ENCODE peak calls at places on chromosome 4, in nine cellular contexts. One of them, this sample, is unnamed.

GRCh38 chr4:102318526-102318925 is 26.8 kb downstream of the SLC39A8 start:
- DNase-seq in foreskin fibroblast: no peak
- DNase-seq in IMR-90: no peak
- DNase-seq in tibial nerve: no peak
- DNase-seq in fibroblast of lung: no peak
- DNase-seq in GM06990: no peak
- DNase-seq in heart left ventricle: no peak
- DNase-seq in AG04450: no peak
- DNase-seq in AG09309: no peak
- DNase-seq in this sample: no peak

GRCh38 chr4:98706200-98706813 is 47.9 kb upstream of the TSPAN5 start:
- DNase-seq in AG09309: no peak
- DNase-seq in tibial nerve: no peak
- DNase-seq in GM06990: no peak
- DNase-seq in IMR-90: no peak
- DNase-seq in foreskin fibroblast: no peak
- DNase-seq in heart left ventricle: no peak
- DNase-seq in AG04450: no peak
- DNase-seq in fibroblast of lung: no peak
- DNase-seq in this sample: no peak

GRCh38 chr4:2837904-2838496 is 5.6 kb upstream of the ADD1 start:
- DNase-seq in fibroblast of lung: peak
- DNase-seq in AG09309: no peak
- DNase-seq in AG04450: no peak
- DNase-seq in IMR-90: peak
- DNase-seq in heart left ventricle: no peak
- DNase-seq in GM06990: no peak
- DNase-seq in tibial nerve: peak
- DNase-seq in foreskin fibroblast: peak
- DNase-seq in this sample: peak

GRCh38 chr4:92059615-92060014 is 244.2 kb upstream of the GRID2 start:
- DNase-seq in heart left ventricle: no peak
- DNase-seq in foreskin fibroblast: no peak
- DNase-seq in tibial nerve: no peak
- DNase-seq in IMR-90: no peak
- DNase-seq in fibroblast of lung: no peak
- DNase-seq in AG09309: no peak
- DNase-seq in GM06990: no peak
- DNase-seq in AG04450: no peak
- DNase-seq in this sample: no peak

GRCh38 chr4:165972747-165973146 is 99.7 kb downstream of the TLL1 start:
- DNase-seq in IMR-90: no peak
- DNase-seq in tibial nerve: no peak
- DNase-seq in AG04450: no peak
- DNase-seq in fibroblast of lung: no peak
- DNase-seq in foreskin fibroblast: peak
- DNase-seq in heart left ventricle: no peak
- DNase-seq in AG09309: no peak
- DNase-seq in GM06990: no peak
- DNase-seq in this sample: no peak

GRCh38 chr4:151807220-151807619 is 46.4 kb upstream of the GATB start:
- DNase-seq in foreskin fibroblast: peak
- DNase-seq in AG04450: no peak
- DNase-seq in GM06990: no peak
- DNase-seq in heart left ventricle: peak
- DNase-seq in IMR-90: no peak
- DNase-seq in tibial nerve: no peak
- DNase-seq in AG09309: no peak
- DNase-seq in fibroblast of lung: peak
- DNase-seq in this sample: no peak

GRCh38 chr4:119394826-119395225 is 72.9 kb upstream of the FABP2 start:
- DNase-seq in IMR-90: no peak
- DNase-seq in fibroblast of lung: no peak
- DNase-seq in AG04450: no peak
- DNase-seq in AG09309: no peak
- DNase-seq in tibial nerve: no peak
- DNase-seq in heart left ventricle: no peak
- DNase-seq in foreskin fibroblast: no peak
- DNase-seq in GM06990: no peak
- DNase-seq in this sample: no peak

GRCh38 chr4:76896731-76897521 is 1.0 kb downstream of the SOWAHB start:
- DNase-seq in GM06990: peak
- DNase-seq in foreskin fibroblast: peak
- DNase-seq in AG04450: no peak
- DNase-seq in heart left ventricle: no peak
- DNase-seq in IMR-90: peak
- DNase-seq in fibroblast of lung: peak
- DNase-seq in tibial nerve: no peak
- DNase-seq in AG09309: no peak
- DNase-seq in this sample: no peak

GRCh38 chr4:123986268-123986798 is 589.7 kb downstream of the SPRY1 start:
- DNase-seq in tibial nerve: peak
- DNase-seq in fibroblast of lung: peak
- DNase-seq in IMR-90: peak
- DNase-seq in GM06990: no peak
- DNase-seq in heart left ventricle: peak
- DNase-seq in AG04450: peak
- DNase-seq in foreskin fibroblast: peak
- DNase-seq in AG09309: peak
- DNase-seq in this sample: no peak

GRCh38 chr4:149884046-149884445 is 68.4 kb upstream of the IQCM start:
- DNase-seq in foreskin fibroblast: peak
- DNase-seq in heart left ventricle: peak
- DNase-seq in AG04450: no peak
- DNase-seq in IMR-90: no peak
- DNase-seq in fibroblast of lung: peak
- DNase-seq in tibial nerve: no peak
- DNase-seq in GM06990: no peak
- DNase-seq in AG09309: peak
- DNase-seq in this sample: no peak

GRCh38 chr4:170675568-170676262 is 586.0 kb upstream of the AADAT start:
- DNase-seq in GM06990: no peak
- DNase-seq in tibial nerve: no peak
- DNase-seq in AG04450: no peak
- DNase-seq in IMR-90: peak
- DNase-seq in AG09309: no peak
- DNase-seq in foreskin fibroblast: peak
- DNase-seq in heart left ventricle: no peak
- DNase-seq in fibroblast of lung: no peak
- DNase-seq in this sample: no peak

GRCh38 chr4:139628184-139629012 is 37.2 kb upstream of the MGST2 start:
- DNase-seq in AG04450: no peak
- DNase-seq in foreskin fibroblast: no peak
- DNase-seq in AG09309: no peak
- DNase-seq in fibroblast of lung: no peak
- DNase-seq in tibial nerve: no peak
- DNase-seq in IMR-90: no peak
- DNase-seq in heart left ventricle: no peak
- DNase-seq in GM06990: no peak
- DNase-seq in this sample: no peak

GRCh38 chr4:62135565-62136156 is 935.5 kb downstream of the ADGRL3 start:
- DNase-seq in AG04450: no peak
- DNase-seq in AG09309: no peak
- DNase-seq in IMR-90: no peak
- DNase-seq in foreskin fibroblast: no peak
- DNase-seq in tibial nerve: no peak
- DNase-seq in GM06990: no peak
- DNase-seq in heart left ventricle: no peak
- DNase-seq in fibroblast of lung: no peak
- DNase-seq in this sample: no peak

GRCh38 chr4:158998624-158999023 is 104.3 kb upstream of the RAPGEF2 start:
- DNase-seq in fibroblast of lung: no peak
- DNase-seq in IMR-90: no peak
- DNase-seq in AG04450: no peak
- DNase-seq in AG09309: peak
- DNase-seq in tibial nerve: no peak
- DNase-seq in GM06990: no peak
- DNase-seq in heart left ventricle: no peak
- DNase-seq in foreskin fibroblast: peak
- DNase-seq in this sample: no peak

GRCh38 chr4:16443504-16444088 is 217.3 kb upstream of the TAPT1 start:
- DNase-seq in tibial nerve: peak
- DNase-seq in IMR-90: peak
- DNase-seq in heart left ventricle: no peak
- DNase-seq in fibroblast of lung: peak
- DNase-seq in AG09309: no peak
- DNase-seq in AG04450: peak
- DNase-seq in foreskin fibroblast: peak
- DNase-seq in GM06990: no peak
- DNase-seq in this sample: no peak

GRCh38 chr4:140096921-140097320 is 57.1 kb downstream of the MAML3 start:
- DNase-seq in AG09309: no peak
- DNase-seq in IMR-90: peak
- DNase-seq in heart left ventricle: no peak
- DNase-seq in AG04450: no peak
- DNase-seq in GM06990: no peak
- DNase-seq in fibroblast of lung: peak
- DNase-seq in foreskin fibroblast: no peak
- DNase-seq in tibial nerve: no peak
- DNase-seq in this sample: no peak

GRCh38 chr4:181693517-181693916 is 549.7 kb upstream of the TENM3 start:
- DNase-seq in AG09309: no peak
- DNase-seq in GM06990: no peak
- DNase-seq in tibial nerve: no peak
- DNase-seq in foreskin fibroblast: no peak
- DNase-seq in heart left ventricle: no peak
- DNase-seq in IMR-90: no peak
- DNase-seq in AG04450: no peak
- DNase-seq in fibroblast of lung: no peak
- DNase-seq in this sample: no peak

DNA sequence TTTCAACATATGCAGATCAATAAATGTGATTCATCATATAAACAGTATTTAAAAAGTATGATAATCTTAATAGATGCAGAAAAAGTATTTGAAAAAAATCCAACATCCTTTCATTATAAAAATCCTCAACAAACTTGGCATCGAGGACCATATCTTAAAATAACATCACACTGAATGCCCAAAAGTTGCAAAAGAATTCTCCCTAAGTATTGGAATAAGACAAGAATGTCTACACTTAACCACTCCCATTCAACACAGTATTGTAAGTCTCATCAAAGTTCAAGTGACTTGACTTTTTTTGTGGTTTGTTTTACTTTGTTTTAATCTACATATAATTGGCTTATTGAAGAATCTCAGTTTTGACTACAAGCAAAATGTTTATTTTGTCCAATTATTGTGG is 779.0 kb upstream of the SLIT2 start:
- DNase-seq in fibroblast of lung: peak
- DNase-seq in IMR-90: no peak
- DNase-seq in foreskin fibroblast: no peak
- DNase-seq in GM06990: no peak
- DNase-seq in tibial nerve: no peak
- DNase-seq in AG04450: no peak
- DNase-seq in AG09309: no peak
- DNase-seq in heart left ventricle: no peak
- DNase-seq in this sample: no peak
- TF ChIP-seq CTCF in fibroblast of lung: no peak
- TF ChIP-seq CTCF in IMR-90: no peak
- TF ChIP-seq CTCF in foreskin fibroblast: no peak
- TF ChIP-seq CTCF in GM06990: no peak
- TF ChIP-seq CTCF in tibial nerve: no peak
- TF ChIP-seq CTCF in AG04450: no peak
- TF ChIP-seq CTCF in AG09309: no peak
- TF ChIP-seq CTCF in heart left ventricle: no peak
- TF ChIP-seq CTCF in this sample: no peak

DNA sequence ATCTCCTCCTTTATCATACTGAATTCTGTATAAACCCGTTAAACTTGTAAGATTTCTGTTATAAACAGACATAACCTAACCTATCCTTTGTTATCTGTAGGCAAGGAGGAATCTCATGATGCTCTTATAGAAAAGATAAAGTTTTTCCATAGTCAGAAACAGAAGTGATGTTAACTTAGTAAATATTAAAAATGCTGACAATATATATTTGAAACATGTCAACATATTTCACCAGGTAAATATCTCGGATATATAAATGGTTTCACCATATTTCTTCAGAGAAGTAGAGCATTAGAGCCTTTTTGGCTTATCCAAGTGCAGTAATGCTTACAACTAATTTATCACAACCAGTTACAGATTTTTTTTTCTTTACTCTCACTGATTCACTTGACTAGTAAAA is 625.9 kb downstream of the PDHA2 start:
- DNase-seq in heart left ventricle: no peak
- DNase-seq in IMR-90: no peak
- DNase-seq in GM06990: no peak
- DNase-seq in foreskin fibroblast: no peak
- DNase-seq in tibial nerve: no peak
- DNase-seq in fibroblast of lung: no peak
- DNase-seq in AG04450: no peak
- DNase-seq in AG09309: no peak
- DNase-seq in this sample: no peak
- TF ChIP-seq CTCF in heart left ventricle: no peak
- TF ChIP-seq CTCF in IMR-90: no peak
- TF ChIP-seq CTCF in GM06990: no peak
- TF ChIP-seq CTCF in foreskin fibroblast: no peak
- TF ChIP-seq CTCF in tibial nerve: no peak
- TF ChIP-seq CTCF in fibroblast of lung: no peak
- TF ChIP-seq CTCF in AG04450: no peak
- TF ChIP-seq CTCF in AG09309: no peak
- TF ChIP-seq CTCF in this sample: no peak

GRCh38 chr4:114136067-114136466 is 156.6 kb upstream of the ARSJ start:
- DNase-seq in IMR-90: peak
- DNase-seq in heart left ventricle: no peak
- DNase-seq in AG09309: no peak
- DNase-seq in tibial nerve: no peak
- DNase-seq in AG04450: no peak
- DNase-seq in fibroblast of lung: peak
- DNase-seq in GM06990: no peak
- DNase-seq in foreskin fibroblast: no peak
- DNase-seq in this sample: no peak

GRCh38 chr4:114137984-114138383 is 158.5 kb upstream of the ARSJ start:
- DNase-seq in fibroblast of lung: no peak
- DNase-seq in AG09309: no peak
- DNase-seq in tibial nerve: no peak
- DNase-seq in GM06990: no peak
- DNase-seq in foreskin fibroblast: no peak
- DNase-seq in AG04450: no peak
- DNase-seq in heart left ventricle: no peak
- DNase-seq in IMR-90: no peak
- DNase-seq in this sample: no peak

GRCh38 chr4:114132199-114132598 is 152.8 kb upstream of the ARSJ start:
- DNase-seq in IMR-90: no peak
- DNase-seq in heart left ventricle: no peak
- DNase-seq in fibroblast of lung: no peak
- DNase-seq in AG04450: no peak
- DNase-seq in tibial nerve: no peak
- DNase-seq in AG09309: no peak
- DNase-seq in foreskin fibroblast: no peak
- DNase-seq in GM06990: no peak
- DNase-seq in this sample: no peak

GRCh38 chr4:114132830-114133229 is 153.4 kb upstream of the ARSJ start:
- DNase-seq in foreskin fibroblast: no peak
- DNase-seq in tibial nerve: no peak
- DNase-seq in AG04450: no peak
- DNase-seq in GM06990: no peak
- DNase-seq in AG09309: no peak
- DNase-seq in fibroblast of lung: no peak
- DNase-seq in heart left ventricle: no peak
- DNase-seq in IMR-90: no peak
- DNase-seq in this sample: no peak
- TF ChIP-seq CTCF in foreskin fibroblast: peak
- TF ChIP-seq CTCF in tibial nerve: no peak
- TF ChIP-seq CTCF in AG04450: peak
- TF ChIP-seq CTCF in GM06990: peak
- TF ChIP-seq CTCF in AG09309: no peak
- TF ChIP-seq CTCF in fibroblast of lung: peak
- TF ChIP-seq CTCF in heart left ventricle: no peak
- TF ChIP-seq CTCF in IMR-90: peak
- TF ChIP-seq CTCF in this sample: peak

GRCh38 chr4:137226900-137227299 is 305.4 kb downstream of the PCDH18 start:
- DNase-seq in fibroblast of lung: peak
- DNase-seq in heart left ventricle: no peak
- DNase-seq in GM06990: no peak
- DNase-seq in foreskin fibroblast: peak
- DNase-seq in AG09309: no peak
- DNase-seq in AG04450: no peak
- DNase-seq in tibial nerve: no peak
- DNase-seq in IMR-90: peak
- DNase-seq in this sample: no peak
- TF ChIP-seq CTCF in fibroblast of lung: peak
- TF ChIP-seq CTCF in heart left ventricle: no peak
- TF ChIP-seq CTCF in GM06990: no peak
- TF ChIP-seq CTCF in foreskin fibroblast: peak
- TF ChIP-seq CTCF in AG09309: peak
- TF ChIP-seq CTCF in AG04450: peak
- TF ChIP-seq CTCF in tibial nerve: no peak
- TF ChIP-seq CTCF in IMR-90: peak
- TF ChIP-seq CTCF in this sample: peak

This sample was measured in osteocyte.